ENCODE peak calls at places on chromosome 16, in eight cellular contexts. U is hepatocyte, I is ascending aorta, Q is bronchial epithelial cell, L is endothelial cell, Y is neural crest cell, M is adrenal gland, O is RWPE1. T is an unnamed sample.
A peak's percentile ranks its signal among the peaks of the same experiment; 100 is the strongest.

GRCh38 chr16:55948230-55948629 is 73.1 kb upstream of the CES5A start:
- DNase-seq in U (no peak), I (no peak), Q (no peak), L (no peak), Y (no peak), M (no peak), O (no peak), T (no peak)

GRCh38 chr16:49495151-49495566 is 121.6 kb downstream of the C16orf78 start:
- DNase-seq in U (no peak), I (peak; percentile 54), Q (no peak), L (no peak), Y (no peak), M (no peak), O (no peak), T (no peak)

GRCh38 chr16:82368041-82368440 is 198.0 kb upstream of the MPHOSPH6 start:
- DNase-seq in U (peak; percentile 57), I (no peak), Q (peak; percentile 30), L (peak; percentile 58), Y (no peak), M (peak; percentile 16), O (peak; percentile 12), T (no peak)

GRCh38 chr16:68287276-68288251 is 23.2 kb downstream of the SLC7A6OS start:
- DNase-seq in U (no peak), I (peak; percentile 92), Q (peak; percentile 71), L (no peak), Y (no peak), M (peak; percentile 90), O (peak; percentile 62), T (no peak)

GRCh38 chr16:57764341-57765159 is 29.0 kb downstream of the KATNB1 start:
- DNase-seq in U (peak; percentile 62), I (no peak), Q (peak; percentile 96), L (peak; percentile 28), Y (no peak), M (peak; percentile 85), O (peak; percentile 92), T (no peak)

GRCh38 chr16:75053791-75054555 is 55.1 kb downstream of the ZNRF1 start:
- DNase-seq in U (peak; percentile 68), I (no peak), Q (no peak), L (no peak), Y (no peak), M (peak; percentile 75), O (no peak), T (no peak)

GRCh38 chr16:19884021-19884485 is 595 bp downstream of the GPRC5B start:
- DNase-seq in U (peak; percentile 55), I (no peak), Q (no peak), L (peak; percentile 43), Y (no peak), M (peak; percentile 31), O (no peak), T (peak; percentile 25)

GRCh38 chr16:77289331-77289809 is 90.2 kb downstream of the SYCE1L start:
- DNase-seq in U (peak; percentile 67), I (no peak), Q (peak; percentile 72), L (no peak), Y (no peak), M (no peak), O (no peak), T (no peak)

GRCh38 chr16:67230809-67231660 is 4.1 kb downstream of the TMEM208 start:
- DNase-seq in U (no peak), I (no peak), Q (no peak), L (no peak), Y (no peak), M (no peak), O (no peak), T (no peak)

GRCh38 chr16:23145608-23146007 is 3.6 kb downstream of the USP31 start:
- DNase-seq in U (no peak), I (no peak), Q (peak; percentile 93), L (no peak), Y (no peak), M (no peak), O (peak; percentile 66), T (no peak)

GRCh38 chr16:73735018-73735417 is 561.6 kb upstream of the PSMD7 start:
- DNase-seq in U (peak; percentile 29), I (no peak), Q (peak; percentile 98), L (no peak), Y (no peak), M (no peak), O (peak; percentile 77), T (no peak)

GRCh38 chr16:4011225-4011939 is 104.9 kb downstream of the ADCY9 start:
- DNase-seq in U (no peak), I (no peak), Q (no peak), L (peak; percentile 38), Y (no peak), M (no peak), O (no peak), T (no peak)

GRCh38 chr16:70396209-70396904 is 42.5 kb downstream of the ST3GAL2 start:
- DNase-seq in U (peak; percentile 77), I (no peak), Q (no peak), L (no peak), Y (no peak), M (peak; percentile 37), O (no peak), T (no peak)

GRCh38 chr16:79430129-79430789 is 170.3 kb downstream of the MAF start:
- DNase-seq in U (no peak), I (no peak), Q (no peak), L (no peak), Y (no peak), M (no peak), O (no peak), T (no peak)

GRCh38 chr16:4633910-4634635 is 9.4 kb downstream of the MGRN1 start:
- DNase-seq in U (no peak), I (no peak), Q (no peak), L (no peak), Y (no peak), M (no peak), O (no peak), T (no peak)

GRCh38 chr16:79261461-79261860 is 339.1 kb downstream of the MAF start:
- DNase-seq in U (peak; percentile 45), I (no peak), Q (no peak), L (peak; percentile 68), Y (peak; percentile 33), M (peak; percentile 20), O (no peak), T (peak; percentile 12)

GRCh38 chr16:77290451-77291110 is 91.4 kb downstream of the SYCE1L start:
- DNase-seq in U (peak; percentile 41), I (no peak), Q (peak; percentile 79), L (no peak), Y (no peak), M (no peak), O (no peak), T (no peak)

GRCh38 chr16:48124266-48124665 is 31.5 kb downstream of the ABCC12 start:
- DNase-seq in U (no peak), I (no peak), Q (no peak), L (no peak), Y (no peak), M (no peak), O (no peak), T (no peak)

GRCh38 chr16:89489731-89490385 is 503 bp downstream of the ANKRD11 start:
- DNase-seq in U (no peak), I (no peak), Q (no peak), L (peak; percentile 20), Y (no peak), M (no peak), O (no peak), T (peak; percentile 20)

GRCh38 chr16:86710602-86710950 is 132.2 kb downstream of the FOXL1 start:
- DNase-seq in U (no peak), I (no peak), Q (no peak), L (no peak), Y (no peak), M (no peak), O (no peak), T (no peak)

GRCh38 chr16:67192781-67193260 is 866 bp downstream of the E2F4 start:
- DNase-seq in U (no peak), I (no peak), Q (no peak), L (no peak), Y (no peak), M (no peak), O (no peak), T (no peak)

GRCh38 chr16:69465083-69465721 is 40.8 kb downstream of the CYB5B start:
- DNase-seq in U (peak; percentile 10), I (no peak), Q (no peak), L (no peak), Y (no peak), M (no peak), O (no peak), T (no peak)

GRCh38 chr16:16988963-16989362 is 481.8 kb downstream of the XYLT1 start:
- DNase-seq in U (no peak), I (no peak), Q (no peak), L (no peak), Y (no peak), M (no peak), O (no peak), T (no peak)

DNA sequence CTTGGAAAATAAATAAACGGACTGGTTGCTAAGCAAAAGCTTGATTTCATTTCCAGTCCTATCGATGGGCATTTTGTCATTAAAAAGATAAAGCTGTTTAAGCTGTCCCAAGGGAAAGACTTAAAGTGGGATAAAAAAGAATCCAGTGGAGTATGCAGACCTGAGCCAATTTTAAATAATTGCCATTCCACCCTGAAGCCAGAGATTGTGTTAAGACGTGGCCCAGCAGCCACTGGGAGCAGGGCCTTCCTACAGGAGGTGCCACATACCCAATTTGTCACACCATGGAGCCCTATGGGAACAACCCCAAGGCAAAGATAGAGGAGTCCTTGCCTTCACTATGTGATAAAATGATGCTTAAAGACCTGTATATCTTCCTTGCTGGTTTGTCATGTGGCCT is 183.7 kb upstream of the CDH11 start:
- DNase-seq in U (no peak), I (no peak), Q (no peak), L (no peak), Y (no peak), M (no peak), O (no peak), T (no peak)
- TF ChIP-seq CTCF in U (no peak), I (no peak), Q (no peak), L (no peak), Y (no peak), M (no peak), O (no peak), T (no peak)

GRCh38 chr16:85446846-85447656 is 166.1 kb upstream of the GSE1 start:
- DNase-seq in U (no peak), I (no peak), Q (no peak), L (no peak), Y (no peak), M (no peak), O (no peak), T (no peak)
- TF ChIP-seq CTCF in U (no peak), I (no peak), Q (no peak), L (no peak), Y (no peak), M (no peak), O (no peak), T (no peak)

GRCh38 chr16:88087517-88087877 is 136.3 kb downstream of the BANP start:
- DNase-seq in U (no peak), I (no peak), Q (no peak), L (no peak), Y (no peak), M (no peak), O (no peak), T (no peak)
- TF ChIP-seq CTCF in U (no peak), I (no peak), Q (no peak), L (no peak), Y (no peak), M (no peak), O (no peak), T (no peak)

DNA sequence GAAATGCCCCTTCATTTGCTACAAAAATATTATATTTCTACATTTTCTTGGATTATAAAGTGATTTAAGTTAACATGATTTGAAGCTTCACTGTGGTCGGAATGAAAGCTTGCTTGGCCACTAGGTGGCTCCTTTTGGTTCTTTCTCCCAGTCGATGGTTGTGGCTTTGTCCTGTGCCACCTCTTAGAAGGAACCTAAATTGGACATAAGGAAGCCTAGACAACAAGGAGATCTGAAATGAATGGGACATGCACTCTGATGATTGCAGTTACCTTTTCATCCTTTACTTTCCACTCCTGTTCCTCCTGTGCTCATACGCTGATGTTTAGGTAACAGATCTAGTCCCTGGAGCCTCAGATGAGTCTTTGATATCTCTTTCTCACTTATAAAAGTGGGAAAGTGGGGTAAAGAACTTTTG is 39.2 kb downstream of the FTO start:
- DNase-seq in U (peak; percentile 25), I (no peak), Q (peak; percentile 39), L (peak; percentile 8), Y (no peak), M (no peak), O (no peak), T (no peak)
- TF ChIP-seq CTCF in U (peak; percentile 47), I (no peak), Q (peak; percentile 68), L (peak; percentile 58), Y (peak; percentile 65), M (peak; percentile 49), O (peak; percentile 50), T (peak; percentile 60)